ENCODE peak calls at places on chromosome 1, in ten cellular contexts. Z, N, W, X, L, T, E, U, F and B are unnamed samples.

GRCh38 chr1:247562169-247562568 is 13.2 kb downstream of the GCSAML start:
- DNase-seq in Z (no peak), N (no peak), W (no peak), X (no peak), L (no peak), T (no peak), E (no peak), U (no peak), F (no peak), B (no peak)

GRCh38 chr1:80656011-80656627 is 1144.6 kb upstream of the ADGRL2 start:
- DNase-seq in Z (no peak), N (no peak), W (no peak), X (no peak), L (no peak), T (peak), E (no peak), U (peak), F (no peak), B (no peak)

GRCh38 chr1:67978988-67979516 is 71.4 kb downstream of the DIRAS3 start:
- DNase-seq in Z (no peak), N (no peak), W (no peak), X (no peak), L (no peak), T (no peak), E (no peak), U (no peak), F (no peak), B (no peak)

GRCh38 chr1:234083460-234083859 is 179.0 kb downstream of the SLC35F3 start:
- DNase-seq in Z (no peak), N (no peak), W (no peak), X (no peak), L (no peak), T (no peak), E (no peak), U (no peak), F (no peak), B (no peak)

GRCh38 chr1:3369437-3370076 is 84.9 kb upstream of the ARHGEF16 start:
- DNase-seq in Z (no peak), N (peak), W (no peak), X (no peak), L (no peak), T (no peak), E (no peak), U (no peak), F (no peak), B (no peak)

GRCh38 chr1:165580931-165581871 is 37.4 kb downstream of the LRRC52 start:
- DNase-seq in Z (no peak), N (no peak), W (no peak), X (no peak), L (no peak), T (no peak), E (no peak), U (no peak), F (no peak), B (no peak)

GRCh38 chr1:46087891-46088290 is 44.5 kb downstream of the PIK3R3 start:
- DNase-seq in Z (no peak), N (no peak), W (no peak), X (no peak), L (no peak), T (no peak), E (no peak), U (no peak), F (no peak), B (no peak)

GRCh38 chr1:147913362-147913761 is 10.8 kb downstream of the GJA8 start:
- DNase-seq in Z (no peak), N (no peak), W (no peak), X (no peak), L (no peak), T (no peak), E (no peak), U (no peak), F (no peak), B (no peak)

GRCh38 chr1:115412286-115412685 is 74.2 kb upstream of the NGF start:
- DNase-seq in Z (no peak), N (no peak), W (no peak), X (no peak), L (no peak), T (no peak), E (no peak), U (no peak), F (no peak), B (no peak)

GRCh38 chr1:74733616-74734484 is 898 bp downstream of the TYW3 start:
- DNase-seq in Z (no peak), N (peak), W (peak), X (peak), L (peak), T (no peak), E (peak), U (peak), F (peak), B (peak)

GRCh38 chr1:102970496-102971078 is 137.7 kb downstream of the COL11A1 start:
- DNase-seq in Z (no peak), N (no peak), W (no peak), X (peak), L (peak), T (peak), E (no peak), U (peak), F (no peak), B (peak)

GRCh38 chr1:4371849-4372248 is 282.6 kb upstream of the AJAP1 start:
- DNase-seq in Z (no peak), N (no peak), W (no peak), X (no peak), L (no peak), T (no peak), E (no peak), U (no peak), F (no peak), B (no peak)

GRCh38 chr1:23793018-23793781 is 2.3 kb downstream of the LYPLA2 start:
- DNase-seq in Z (no peak), N (peak), W (peak), X (no peak), L (no peak), T (no peak), E (peak), U (no peak), F (peak), B (no peak)

GRCh38 chr1:162026906-162027305 is 3.2 kb upstream of the OLFML2B start:
- DNase-seq in Z (no peak), N (no peak), W (no peak), X (no peak), L (no peak), T (no peak), E (no peak), U (no peak), F (no peak), B (no peak)

GRCh38 chr1:235429143-235429542 is 61.9 kb downstream of the TBCE start:
- DNase-seq in Z (no peak), N (no peak), W (no peak), X (no peak), L (no peak), T (no peak), E (no peak), U (no peak), F (no peak), B (no peak)

GRCh38 chr1:33852711-33853110 is 11.2 kb upstream of the HMGB4 start:
- DNase-seq in Z (no peak), N (no peak), W (no peak), X (no peak), L (no peak), T (no peak), E (no peak), U (no peak), F (no peak), B (no peak)

GRCh38 chr1:201543871-201544521 is 5.1 kb downstream of the NAV1 start:
- DNase-seq in Z (no peak), N (no peak), W (no peak), X (no peak), L (no peak), T (no peak), E (no peak), U (no peak), F (no peak), B (no peak)

GRCh38 chr1:21534674-21535378 is 25.6 kb downstream of the ALPL start:
- DNase-seq in Z (no peak), N (no peak), W (peak), X (no peak), L (no peak), T (peak), E (peak), U (peak), F (no peak), B (peak)

GRCh38 chr1:230713915-230714764 is at the start of gene AGT:
- DNase-seq in Z (no peak), N (peak), W (peak), X (peak), L (peak), T (no peak), E (no peak), U (no peak), F (no peak), B (no peak)

GRCh38 chr1:228723921-228724320 is 11.4 kb upstream of the RHOU start:
- DNase-seq in Z (no peak), N (no peak), W (no peak), X (no peak), L (no peak), T (no peak), E (no peak), U (no peak), F (no peak), B (no peak)

GRCh38 chr1:91844862-91845528 is 41.0 kb downstream of the TGFBR3 start:
- DNase-seq in Z (no peak), N (no peak), W (no peak), X (no peak), L (peak), T (no peak), E (no peak), U (no peak), F (no peak), B (no peak)

GRCh38 chr1:115976062-115976899 is at the start of gene SLC22A15:
- DNase-seq in Z (no peak), N (peak), W (peak), X (peak), L (no peak), T (peak), E (no peak), U (peak), F (no peak), B (peak)